ENCODE peak calls at places on chromosomes 7 and 10, in five cellular contexts. One of them, this sample, is unnamed.

GRCh38 chr7:53657586-53657985 is 622.2 kb downstream of the POM121L12 start:
- DNase-seq in adipocyte: no peak
- DNase-seq in mammary epithelial cell: peak
- DNase-seq in HepG2: no peak
- DNase-seq in neuronal stem cell: no peak
- DNase-seq in this sample: no peak

GRCh38 chr7:96097802-96098201 is 224.1 kb downstream of the SLC25A13 start:
- DNase-seq in adipocyte: peak
- DNase-seq in mammary epithelial cell: no peak
- DNase-seq in HepG2: no peak
- DNase-seq in neuronal stem cell: no peak
- DNase-seq in this sample: no peak

GRCh38 chr7:29606287-29606721 is 42.7 kb downstream of the PRR15 start:
- DNase-seq in adipocyte: peak
- DNase-seq in mammary epithelial cell: peak
- DNase-seq in HepG2: peak
- DNase-seq in neuronal stem cell: no peak
- DNase-seq in this sample: peak

GRCh38 chr7:109821156-109821555 is 1251.5 kb downstream of the DNAJB9 start:
- DNase-seq in adipocyte: no peak
- DNase-seq in mammary epithelial cell: no peak
- DNase-seq in HepG2: no peak
- DNase-seq in neuronal stem cell: no peak
- DNase-seq in this sample: no peak

GRCh38 chr10:45274364-45274763 is 41.0 kb downstream of the OR13A1 start:
- DNase-seq in adipocyte: no peak
- DNase-seq in mammary epithelial cell: no peak
- DNase-seq in HepG2: no peak
- DNase-seq in neuronal stem cell: no peak
- DNase-seq in this sample: no peak

GRCh38 chr10:101538481-101538880 is 49.6 kb downstream of the POLL start:
- DNase-seq in adipocyte: no peak
- DNase-seq in mammary epithelial cell: no peak
- DNase-seq in HepG2: no peak
- DNase-seq in neuronal stem cell: no peak
- DNase-seq in this sample: no peak

GRCh38 chr10:75465110-75465509 is 33.7 kb downstream of the LRMDA start:
- DNase-seq in adipocyte: peak
- DNase-seq in mammary epithelial cell: peak
- DNase-seq in HepG2: no peak
- DNase-seq in neuronal stem cell: no peak
- DNase-seq in this sample: no peak

GRCh38 chr10:97030894-97031293 is 154.9 kb downstream of the SLIT1 start:
- DNase-seq in adipocyte: no peak
- DNase-seq in mammary epithelial cell: no peak
- DNase-seq in HepG2: no peak
- DNase-seq in neuronal stem cell: no peak
- DNase-seq in this sample: no peak

GRCh38 chr10:1738950-1739349 is 1.6 kb upstream of the ADARB2 start:
- DNase-seq in adipocyte: no peak
- DNase-seq in mammary epithelial cell: no peak
- DNase-seq in HepG2: no peak
- DNase-seq in neuronal stem cell: no peak
- DNase-seq in this sample: no peak

GRCh38 chr10:28250782-28251181 is 52.1 kb downstream of the MPP7 start:
- DNase-seq in adipocyte: peak
- DNase-seq in mammary epithelial cell: peak
- DNase-seq in HepG2: peak
- DNase-seq in neuronal stem cell: no peak
- DNase-seq in this sample: no peak

GRCh38 chr7:151598045-151598444 is 78.3 kb upstream of the RHEB start:
- DNase-seq in adipocyte: peak
- DNase-seq in mammary epithelial cell: peak
- DNase-seq in HepG2: peak
- DNase-seq in neuronal stem cell: no peak
- DNase-seq in this sample: no peak

GRCh38 chr10:13470270-13470669 is 58.5 kb downstream of the BEND7 start:
- DNase-seq in adipocyte: no peak
- DNase-seq in mammary epithelial cell: no peak
- DNase-seq in HepG2: no peak
- DNase-seq in neuronal stem cell: no peak
- DNase-seq in this sample: no peak

GRCh38 chr7:101733713-101734475 is 83.5 kb upstream of the CUX1 start:
- DNase-seq in adipocyte: peak
- DNase-seq in mammary epithelial cell: no peak
- DNase-seq in HepG2: peak
- DNase-seq in neuronal stem cell: peak
- DNase-seq in this sample: peak

GRCh38 chr7:87810130-87810529 is 66.0 kb downstream of the SLC25A40 start:
- DNase-seq in adipocyte: no peak
- DNase-seq in mammary epithelial cell: no peak
- DNase-seq in HepG2: no peak
- DNase-seq in neuronal stem cell: peak
- DNase-seq in this sample: no peak

GRCh38 chr10:123301077-123301875 is 147.1 kb downstream of the BUB3 start:
- DNase-seq in adipocyte: peak
- DNase-seq in mammary epithelial cell: peak
- DNase-seq in HepG2: no peak
- DNase-seq in neuronal stem cell: no peak
- DNase-seq in this sample: no peak

GRCh38 chr10:94349327-94349726 is 13.4 kb downstream of the NOC3L start:
- DNase-seq in adipocyte: no peak
- DNase-seq in mammary epithelial cell: no peak
- DNase-seq in HepG2: no peak
- DNase-seq in neuronal stem cell: no peak
- DNase-seq in this sample: no peak

GRCh38 chr7:917255-918117 is 37.0 kb downstream of the ADAP1 start:
- DNase-seq in adipocyte: no peak
- DNase-seq in mammary epithelial cell: no peak
- DNase-seq in HepG2: no peak
- DNase-seq in neuronal stem cell: no peak
- DNase-seq in this sample: no peak

GRCh38 chr7:128591705-128592104 is 80.4 kb upstream of the GARIN1A start:
- DNase-seq in adipocyte: no peak
- DNase-seq in mammary epithelial cell: no peak
- DNase-seq in HepG2: no peak
- DNase-seq in neuronal stem cell: no peak
- DNase-seq in this sample: no peak

GRCh38 chr7:28239823-28240204 is 59.2 kb upstream of the JAZF1 start:
- DNase-seq in adipocyte: no peak
- DNase-seq in mammary epithelial cell: no peak
- DNase-seq in HepG2: no peak
- DNase-seq in neuronal stem cell: no peak
- DNase-seq in this sample: no peak

GRCh38 chr10:128992770-128993169 is 474.3 kb upstream of the MGMT start:
- DNase-seq in adipocyte: no peak
- DNase-seq in mammary epithelial cell: no peak
- DNase-seq in HepG2: no peak
- DNase-seq in neuronal stem cell: no peak
- DNase-seq in this sample: no peak

GRCh38 chr7:95213809-95214492 is 110.4 kb downstream of the PON1 start:
- DNase-seq in adipocyte: no peak
- DNase-seq in mammary epithelial cell: no peak
- DNase-seq in HepG2: no peak
- DNase-seq in neuronal stem cell: no peak
- DNase-seq in this sample: no peak

GRCh38 chr10:69895759-69896158 is 94.1 kb downstream of the COL13A1 start:
- DNase-seq in adipocyte: no peak
- DNase-seq in mammary epithelial cell: peak
- DNase-seq in HepG2: no peak
- DNase-seq in neuronal stem cell: no peak
- DNase-seq in this sample: no peak

GRCh38 chr7:73995330-73995729 is 32.6 kb upstream of the ELN start:
- DNase-seq in adipocyte: peak
- DNase-seq in mammary epithelial cell: no peak
- DNase-seq in HepG2: no peak
- DNase-seq in neuronal stem cell: no peak
- DNase-seq in this sample: no peak

GRCh38 chr7:21986101-21986500 is 40.4 kb upstream of the CDCA7L start:
- DNase-seq in adipocyte: no peak
- DNase-seq in mammary epithelial cell: no peak
- DNase-seq in HepG2: no peak
- DNase-seq in neuronal stem cell: no peak
- DNase-seq in this sample: no peak

GRCh38 chr7:21981524-21981923 is 35.8 kb upstream of the CDCA7L start:
- DNase-seq in adipocyte: no peak
- DNase-seq in mammary epithelial cell: no peak
- DNase-seq in HepG2: no peak
- DNase-seq in neuronal stem cell: no peak
- DNase-seq in this sample: no peak

GRCh38 chr7:21984042-21984441 is 38.3 kb upstream of the CDCA7L start:
- DNase-seq in adipocyte: no peak
- DNase-seq in mammary epithelial cell: no peak
- DNase-seq in HepG2: no peak
- DNase-seq in neuronal stem cell: no peak
- DNase-seq in this sample: no peak

GRCh38 chr7:21980921-21981320 is 35.2 kb upstream of the CDCA7L start:
- DNase-seq in adipocyte: no peak
- DNase-seq in mammary epithelial cell: no peak
- DNase-seq in HepG2: no peak
- DNase-seq in neuronal stem cell: no peak
- DNase-seq in this sample: no peak
- H3K9ac ChIP-seq in adipocyte: no peak
- H3K9ac ChIP-seq in mammary epithelial cell: no peak
- H3K9ac ChIP-seq in HepG2: no peak
- H3K9ac ChIP-seq in neuronal stem cell: no peak
- H3K9ac ChIP-seq in this sample: no peak

GRCh38 chr7:142542938-142543337 is 206.3 kb upstream of the PRSS1 start:
- DNase-seq in adipocyte: peak
- DNase-seq in mammary epithelial cell: no peak
- DNase-seq in HepG2: no peak
- DNase-seq in neuronal stem cell: no peak
- DNase-seq in this sample: no peak

GRCh38 chr7:142537760-142538159 is 211.5 kb upstream of the PRSS1 start:
- DNase-seq in adipocyte: no peak
- DNase-seq in mammary epithelial cell: no peak
- DNase-seq in HepG2: no peak
- DNase-seq in neuronal stem cell: no peak
- DNase-seq in this sample: no peak

GRCh38 chr7:142542097-142542496 is 207.2 kb upstream of the PRSS1 start:
- DNase-seq in adipocyte: no peak
- DNase-seq in mammary epithelial cell: no peak
- DNase-seq in HepG2: no peak
- DNase-seq in neuronal stem cell: no peak
- DNase-seq in this sample: no peak

GRCh38 chr7:142539901-142540300 is 209.4 kb upstream of the PRSS1 start:
- DNase-seq in adipocyte: peak
- DNase-seq in mammary epithelial cell: peak
- DNase-seq in HepG2: no peak
- DNase-seq in neuronal stem cell: no peak
- DNase-seq in this sample: no peak

DNA sequence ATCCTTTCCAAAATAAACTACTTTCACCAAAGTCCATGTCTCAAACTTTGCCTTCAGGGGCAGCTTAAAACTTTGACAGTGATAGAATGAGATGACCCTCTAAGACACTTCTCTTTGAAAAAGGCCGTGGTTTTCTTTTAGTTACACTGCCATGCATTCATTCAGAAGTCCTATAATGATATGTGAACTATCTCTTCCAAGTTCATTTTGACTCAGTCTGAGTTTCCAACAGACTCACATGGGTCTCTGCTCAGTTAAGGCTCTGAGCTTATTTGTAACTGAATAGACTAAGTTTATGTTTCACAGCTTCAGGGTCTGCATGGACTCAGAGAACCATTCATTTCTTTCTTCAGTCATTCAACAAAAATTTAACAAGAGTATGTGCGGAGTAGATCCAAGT is 208.9 kb upstream of the PRSS1 start:
- DNase-seq in adipocyte: no peak
- DNase-seq in mammary epithelial cell: no peak
- DNase-seq in HepG2: no peak
- DNase-seq in neuronal stem cell: no peak
- DNase-seq in this sample: no peak
- H3K9ac ChIP-seq in adipocyte: no peak
- H3K9ac ChIP-seq in mammary epithelial cell: no peak
- H3K9ac ChIP-seq in HepG2: no peak
- H3K9ac ChIP-seq in neuronal stem cell: no peak
- H3K9ac ChIP-seq in this sample: no peak

GRCh38 chr7:71465741-71466189 is 333.8 kb downstream of the GALNT17 start:
- DNase-seq in adipocyte: no peak
- DNase-seq in mammary epithelial cell: no peak
- DNase-seq in HepG2: no peak
- DNase-seq in neuronal stem cell: no peak
- DNase-seq in this sample: no peak

GRCh38 chr7:71470948-71471347 is 339.0 kb downstream of the GALNT17 start:
- DNase-seq in adipocyte: no peak
- DNase-seq in mammary epithelial cell: no peak
- DNase-seq in HepG2: no peak
- DNase-seq in neuronal stem cell: no peak
- DNase-seq in this sample: no peak

GRCh38 chr7:71466448-71467145 is 334.7 kb downstream of the GALNT17 start:
- DNase-seq in adipocyte: no peak
- DNase-seq in mammary epithelial cell: no peak
- DNase-seq in HepG2: no peak
- DNase-seq in neuronal stem cell: no peak
- DNase-seq in this sample: no peak
- H3K9ac ChIP-seq in adipocyte: no peak
- H3K9ac ChIP-seq in mammary epithelial cell: no peak
- H3K9ac ChIP-seq in HepG2: no peak
- H3K9ac ChIP-seq in neuronal stem cell: no peak
- H3K9ac ChIP-seq in this sample: no peak

DNA sequence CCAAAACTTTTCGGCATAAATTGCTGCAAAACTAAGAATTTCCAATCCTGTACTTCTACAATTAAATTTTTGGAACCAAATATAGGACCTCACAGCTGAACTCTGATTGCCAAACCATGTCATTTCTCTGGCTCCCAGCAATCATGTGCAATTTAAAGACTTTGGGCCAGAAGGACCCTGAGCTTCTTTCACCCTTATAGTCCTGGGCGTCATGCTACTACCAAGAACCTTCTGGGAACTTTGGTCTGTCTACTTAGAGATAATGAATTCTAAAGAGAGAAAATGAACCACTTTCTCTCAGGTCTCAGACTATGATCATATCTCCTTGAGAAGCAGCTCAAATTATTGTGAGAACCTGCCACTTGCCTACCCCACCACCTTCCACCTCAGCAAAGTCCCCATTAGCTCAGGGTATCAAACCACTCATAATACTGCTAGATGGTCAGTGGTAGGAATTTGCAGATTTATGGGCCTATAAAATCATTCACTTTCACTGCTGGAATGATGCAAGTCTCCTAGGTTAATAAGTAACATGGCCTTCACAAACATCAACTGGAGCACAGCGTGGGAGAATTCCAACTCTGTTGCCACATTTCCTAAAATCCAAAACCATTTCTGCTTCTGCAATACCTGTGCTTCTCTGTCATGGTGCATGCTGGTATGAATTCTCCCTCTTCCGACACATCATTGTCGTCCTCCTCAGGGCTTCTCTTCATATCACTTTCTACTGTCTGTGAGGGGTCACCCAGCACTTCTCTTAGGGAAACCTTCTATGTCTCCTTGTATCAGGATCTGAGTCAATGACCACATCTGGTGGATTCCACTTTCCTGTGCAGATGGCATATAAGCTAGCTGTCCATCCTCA is 6.6 kb upstream of the WDR91 start:
- DNase-seq in adipocyte: no peak
- DNase-seq in mammary epithelial cell: no peak
- DNase-seq in HepG2: peak
- DNase-seq in neuronal stem cell: no peak
- DNase-seq in this sample: no peak
- H3K9ac ChIP-seq in adipocyte: no peak
- H3K9ac ChIP-seq in mammary epithelial cell: no peak
- H3K9ac ChIP-seq in HepG2: peak
- H3K9ac ChIP-seq in neuronal stem cell: no peak
- H3K9ac ChIP-seq in this sample: no peak

This sample was measured in colonic mucosa.